ENCODE peak calls at places on chromosomes 12 and 14, in six cellular contexts. P, K, X, Z, S and F are unnamed samples.

GRCh38 chr12:67651380-67651695 is 2.8 kb downstream of the DYRK2 start:
- DNase-seq in P (no peak), K (no peak), X (no peak), Z (peak; percentile 18), S (peak; percentile 29), F (no peak)

GRCh38 chr12:113396828-113397496 is 6.7 kb downstream of the SDS start:
- DNase-seq in P (no peak), K (no peak), X (no peak), Z (peak; percentile 46), S (no peak), F (no peak)

GRCh38 chr14:93954900-93955891 is 21.2 kb downstream of the ASB2 start:
- DNase-seq in P (peak; percentile 34), K (no peak), X (peak; percentile 70), Z (no peak), S (peak; percentile 42), F (no peak)

GRCh38 chr14:99250636-99251208 is 21.3 kb downstream of the BCL11B start:
- DNase-seq in P (no peak), K (no peak), X (no peak), Z (no peak), S (no peak), F (no peak)

GRCh38 chr14:100466111-100466856 is 120.9 kb downstream of the BEGAIN start:
- DNase-seq in P (no peak), K (no peak), X (no peak), Z (no peak), S (no peak), F (no peak)

GRCh38 chr14:77240336-77240915 is 30.6 kb downstream of the NGB start:
- DNase-seq in P (no peak), K (no peak), X (no peak), Z (no peak), S (no peak), F (no peak)

GRCh38 chr14:85527006-85527405 is 2.9 kb upstream of the FLRT2 start:
- DNase-seq in P (no peak), K (no peak), X (no peak), Z (no peak), S (no peak), F (no peak)

GRCh38 chr12:110743571-110744093 is 941 bp upstream of the PPP1CC start:
- DNase-seq in P (no peak), K (no peak), X (peak; percentile 20), Z (peak; percentile 22), S (no peak), F (no peak)

GRCh38 chr12:32179011-32179395 is 72.4 kb downstream of the BICD1 start:
- DNase-seq in P (no peak), K (no peak), X (no peak), Z (no peak), S (no peak), F (no peak)

GRCh38 chr12:6827437-6827894 is 741 bp upstream of the P3H3 start:
- DNase-seq in P (no peak), K (peak; percentile 78), X (no peak), Z (peak; percentile 79), S (peak; percentile 39), F (no peak)

GRCh38 chr12:19577131-19577530 is 137.8 kb downstream of the AEBP2 start:
- DNase-seq in P (no peak), K (no peak), X (no peak), Z (no peak), S (no peak), F (no peak)

GRCh38 chr12:81350309-81350708 is 272.4 kb downstream of the ACSS3 start:
- DNase-seq in P (no peak), K (no peak), X (no peak), Z (no peak), S (no peak), F (no peak)

GRCh38 chr14:66038214-66038977 is 447.8 kb upstream of the CCDC196 start:
- DNase-seq in P (no peak), K (no peak), X (no peak), Z (peak; percentile 1), S (no peak), F (no peak)

GRCh38 chr12:75086086-75087038 is 123.3 kb downstream of the KCNC2 start:
- DNase-seq in P (no peak), K (no peak), X (no peak), Z (no peak), S (no peak), F (no peak)

GRCh38 chr14:34241185-34241711 is 220.8 kb downstream of the SPTSSA start:
- DNase-seq in P (no peak), K (no peak), X (no peak), Z (no peak), S (no peak), F (no peak)

GRCh38 chr14:47191693-47192092 is 483.7 kb downstream of the MDGA2 start:
- DNase-seq in P (no peak), K (no peak), X (no peak), Z (no peak), S (no peak), F (no peak)

GRCh38 chr14:62614117-62614516 is 431.1 kb downstream of the KCNH5 start:
- DNase-seq in P (no peak), K (no peak), X (no peak), Z (no peak), S (no peak), F (no peak)